ENCODE peak calls at places on chromosomes 4 and X, in five cellular contexts. K is ovary, A is NCI-H524, B is endothelial cell, Z is T-helper 2 cell. X is an unnamed sample.

GRCh38 chrX:47316276-47317025 is 53.9 kb upstream of the ZNF157 start:
- DNase-seq in K (no peak), A (no peak), B (peak), Z (no peak), X (no peak)

GRCh38 chr4:105715692-105716278 is 7.2 kb downstream of the GSTCD start:
- DNase-seq in K (no peak), A (no peak), B (no peak), Z (no peak), X (no peak)

GRCh38 chrX:48569958-48570357 is 4.3 kb upstream of the RBM3 start:
- DNase-seq in K (no peak), A (no peak), B (no peak), Z (no peak), X (no peak)

GRCh38 chr4:1469596-1470392 is 63.6 kb upstream of the NKX1-1 start:
- DNase-seq in K (no peak), A (no peak), B (no peak), Z (no peak), X (peak)

GRCh38 chrX:148574247-148574973 is 74.0 kb downstream of the AFF2 start:
- DNase-seq in K (no peak), A (no peak), B (no peak), Z (no peak), X (no peak)

GRCh38 chr4:13704020-13704419 is 76.5 kb upstream of the BOD1L1 start:
- DNase-seq in K (no peak), A (no peak), B (no peak), Z (no peak), X (no peak)

GRCh38 chr4:134935320-134935719 is 733.7 kb upstream of the PABPC4L start:
- DNase-seq in K (no peak), A (no peak), B (peak), Z (no peak), X (no peak)

GRCh38 chr4:60744767-60745166 is 455.4 kb upstream of the ADGRL3 start:
- DNase-seq in K (no peak), A (no peak), B (no peak), Z (no peak), X (no peak)

GRCh38 chrX:2898861-2899512 is 30.2 kb downstream of the ARSD start:
- DNase-seq in K (no peak), A (no peak), B (no peak), Z (no peak), X (no peak)

GRCh38 chrX:103792916-103793540 is 16.4 kb downstream of the PLP1 start:
- DNase-seq in K (no peak), A (no peak), B (no peak), Z (no peak), X (no peak)

GRCh38 chr4:64144994-64145393 is 264.3 kb downstream of the TECRL start:
- DNase-seq in K (no peak), A (no peak), B (no peak), Z (no peak), X (no peak)

GRCh38 chr4:121050251-121050650 is 22.1 kb downstream of the NDNF start:
- DNase-seq in K (no peak), A (no peak), B (no peak), Z (no peak), X (no peak)

GRCh38 chrX:107628662-107629532 is 587 bp downstream of the PRPS1 start:
- DNase-seq in K (peak), A (peak), B (peak), Z (peak), X (peak)

GRCh38 chr4:108166038-108166437 is 2.7 kb downstream of the LEF1 start:
- DNase-seq in K (no peak), A (no peak), B (no peak), Z (peak), X (no peak)

GRCh38 chr4:150209140-150209829 is 131.0 kb downstream of the DCLK2 start:
- DNase-seq in K (peak), A (peak), B (peak), Z (no peak), X (peak)

X was measured in left cardiac atrium.